ENCODE peak calls at places on chromosomes 16 and 17, in five cellular contexts. J, T, M, R and G are unnamed samples.

GRCh38 chr17:81939881-81940385 is 2.8 kb upstream of the PYCR1 start:
- DNase-seq in J (peak), T (no peak), M (peak), R (no peak), G (peak)

GRCh38 chr17:76492250-76492988 is 8.8 kb downstream of the RHBDF2 start:
- DNase-seq in J (no peak), T (no peak), M (no peak), R (no peak), G (no peak)

GRCh38 chr17:64608571-64608981 is 53.5 kb downstream of the SMURF2 start:
- DNase-seq in J (no peak), T (no peak), M (no peak), R (no peak), G (no peak)

GRCh38 chr16:74862743-74863244 is 88.2 kb upstream of the FA2H start:
- DNase-seq in J (no peak), T (peak), M (no peak), R (peak), G (peak)

GRCh38 chr17:2905269-2905668 is 109.0 kb downstream of the RAP1GAP2 start:
- DNase-seq in J (no peak), T (no peak), M (no peak), R (no peak), G (no peak)

GRCh38 chr17:45022655-45023339 is 28.6 kb downstream of the DCAKD start:
- DNase-seq in J (no peak), T (no peak), M (no peak), R (no peak), G (peak)

GRCh38 chr17:39867084-39867890 is 715 bp upstream of the ZPBP2 start:
- DNase-seq in J (no peak), T (no peak), M (no peak), R (peak), G (no peak)

GRCh38 chr17:58148609-58149008 is 425 bp downstream of the OR4D1 start:
- DNase-seq in J (no peak), T (no peak), M (no peak), R (no peak), G (no peak)

GRCh38 chr16:69217433-69217832 is 30.5 kb downstream of the SNTB2 start:
- DNase-seq in J (no peak), T (peak), M (no peak), R (no peak), G (no peak)

GRCh38 chr17:42221886-42222745 is 27.8 kb upstream of the GHDC start:
- DNase-seq in J (no peak), T (peak), M (no peak), R (peak), G (peak)

GRCh38 chr16:15523092-15523541 is 88.7 kb downstream of the BMERB1 start:
- DNase-seq in J (no peak), T (no peak), M (peak), R (no peak), G (peak)

GRCh38 chr16:30354423-30355143 is 525 bp downstream of the CD2BP2 start:
- DNase-seq in J (no peak), T (no peak), M (no peak), R (no peak), G (no peak)

GRCh38 chr16:53433930-53434435 is 288 bp upstream of the RBL2 start:
- DNase-seq in J (no peak), T (peak), M (no peak), R (no peak), G (peak)

GRCh38 chr17:19387921-19388521 is 1.0 kb upstream of the MFAP4 start:
- DNase-seq in J (no peak), T (no peak), M (no peak), R (no peak), G (no peak)

GRCh38 chr17:63930951-63931575 is 1.1 kb downstream of the CD79B start:
- DNase-seq in J (no peak), T (no peak), M (no peak), R (peak), G (no peak)

GRCh38 chr16:23188911-23189310 is 6.4 kb downstream of the SCNN1G start:
- DNase-seq in J (no peak), T (no peak), M (no peak), R (no peak), G (no peak)

GRCh38 chr16:3099732-3100499 is 822 bp upstream of the ZSCAN10 start:
- DNase-seq in J (peak), T (peak), M (peak), R (peak), G (peak)

GRCh38 chr17:83122834-83123233 is 43.4 kb downstream of the METRNL start:
- DNase-seq in J (no peak), T (no peak), M (no peak), R (no peak), G (no peak)

GRCh38 chr17:63222655-63223054 is 223.5 kb downstream of the CYB561 start:
- DNase-seq in J (no peak), T (no peak), M (no peak), R (no peak), G (no peak)

GRCh38 chr16:48383877-48384304 is 1.3 kb downstream of the SIAH1 start:
- DNase-seq in J (no peak), T (no peak), M (no peak), R (no peak), G (peak)